ENCODE peak calls at places on chromosome 3, in four cellular contexts. N is psoas muscle, U is transverse colon, W is heart left ventricle. S is an unnamed sample.

GRCh38 chr3:14391033-14391432 is 11.4 kb upstream of the SLC6A6 start:
- DNase-seq in N (peak; percentile 87), U (no peak), W (no peak), S (no peak)

GRCh38 chr3:14435175-14436011 is 33.0 kb downstream of the SLC6A6 start:
- DNase-seq in N (no peak), U (no peak), W (no peak), S (no peak)

GRCh38 chr3:132788299-132788698 is 66.1 kb upstream of the NPHP3 start:
- DNase-seq in N (no peak), U (no peak), W (no peak), S (no peak)

GRCh38 chr3:128486692-128487537 is 6.1 kb downstream of the GATA2 start:
- DNase-seq in N (no peak), U (no peak), W (no peak), S (no peak)

GRCh38 chr3:145266368-145266767 is 894.6 kb downstream of the PLOD2 start:
- DNase-seq in N (no peak), U (no peak), W (no peak), S (no peak)

GRCh38 chr3:72135636-72136035 is 350.7 kb upstream of the PROK2 start:
- DNase-seq in N (no peak), U (no peak), W (no peak), S (no peak)

GRCh38 chr3:58419782-58420512 is 13.7 kb downstream of the PDHB start:
- DNase-seq in N (peak; percentile 79), U (peak; percentile 70), W (no peak), S (no peak)

GRCh38 chr3:195762611-195763247 is 42.0 kb downstream of the MUC20 start:
- DNase-seq in N (no peak), U (no peak), W (no peak), S (no peak)

GRCh38 chr3:138786788-138787276 is 47.9 kb downstream of the PIK3CB start:
- DNase-seq in N (no peak), U (no peak), W (no peak), S (no peak)

GRCh38 chr3:187101184-187102072 is 37.9 kb downstream of the RPL39L start:
- DNase-seq in N (peak; percentile 84), U (peak; percentile 77), W (peak; percentile 80), S (peak; percentile 76)

GRCh38 chr3:133112666-133113065 is 74.5 kb downstream of the TMEM108 start:
- DNase-seq in N (no peak), U (no peak), W (no peak), S (no peak)

GRCh38 chr3:144497452-144497851 is 525.8 kb downstream of the DIPK2A start:
- DNase-seq in N (no peak), U (no peak), W (no peak), S (no peak)

GRCh38 chr3:173893835-173894234 is 496.3 kb downstream of the NLGN1 start:
- DNase-seq in N (no peak), U (no peak), W (no peak), S (no peak)

GRCh38 chr3:140128217-140129137 is 193.5 kb downstream of the CLSTN2 start:
- DNase-seq in N (peak; percentile 63), U (peak; percentile 9), W (no peak), S (no peak)

GRCh38 chr3:146382386-146382785 is 87.0 kb downstream of the PLSCR2 start:
- DNase-seq in N (no peak), U (peak; percentile 41), W (no peak), S (no peak)

GRCh38 chr3:101702726-101703125 is 16.2 kb upstream of the RPL24 start:
- DNase-seq in N (no peak), U (no peak), W (no peak), S (no peak)

GRCh38 chr3:171984883-171985282 is 54.5 kb upstream of the FNDC3B start:
- DNase-seq in N (no peak), U (no peak), W (no peak), S (no peak)

GRCh38 chr3:178259703-178260102 is 276.5 kb upstream of the KCNMB2 start:
- DNase-seq in N (no peak), U (no peak), W (no peak), S (no peak)

GRCh38 chr3:48561045-48561736 is 2.4 kb downstream of the UCN2 start:
- DNase-seq in N (peak; percentile 74), U (peak; percentile 61), W (peak; percentile 77), S (no peak)

GRCh38 chr3:37712387-37712786 is 149.3 kb upstream of the CTDSPL start:
- DNase-seq in N (no peak), U (no peak), W (no peak), S (no peak)
- TF ChIP-seq CTCF in N (no peak), U (no peak), W (no peak), S (no peak)

GRCh38 chr3:36744770-36745169 is 19.6 kb downstream of the DCLK3 start:
- DNase-seq in N (no peak), U (no peak), W (no peak), S (no peak)

GRCh38 chr3:36756272-36756671 is 8.1 kb downstream of the DCLK3 start:
- DNase-seq in N (no peak), U (no peak), W (no peak), S (peak; percentile 16)

GRCh38 chr3:36750737-36751136 is 13.6 kb downstream of the DCLK3 start:
- DNase-seq in N (no peak), U (no peak), W (no peak), S (no peak)
- H3K27ac ChIP-seq in N (no peak overlapping the region), U (no peak overlapping the region), W (no peak overlapping the region), S (no peak overlapping the region)

GRCh38 chr3:129609591-129610169 is 3.2 kb upstream of the PLXND1 start:
- DNase-seq in N (no peak), U (no peak), W (no peak), S (no peak)

GRCh38 chr3:129608936-129609590 is 2.6 kb upstream of the PLXND1 start:
- DNase-seq in N (no peak), U (no peak), W (no peak), S (no peak)

GRCh38 chr3:129606522-129607390 is at the start of gene PLXND1:
- DNase-seq in N (peak; percentile 87), U (peak; percentile 59), W (peak; percentile 92), S (peak; percentile 78)

GRCh38 chr3:129607391-129608068 is 1.1 kb upstream of the PLXND1 start:
- DNase-seq in N (no peak), U (no peak), W (peak; percentile 75), S (no peak)

GRCh38 chr3:129608087-129608935 is 1.8 kb upstream of the PLXND1 start:
- DNase-seq in N (no peak), U (no peak), W (no peak), S (no peak)
- TF ChIP-seq CTCF in N (no peak), U (no peak), W (peak; percentile 13), S (peak; percentile 9)

GRCh38 chr3:170023165-170023564 is 14.6 kb upstream of the GPR160 start:
- DNase-seq in N (no peak), U (no peak), W (no peak), S (no peak)

GRCh38 chr3:170024581-170024980 is 13.2 kb upstream of the GPR160 start:
- DNase-seq in N (no peak), U (no peak), W (no peak), S (no peak)

GRCh38 chr3:170021083-170021482 is 16.7 kb upstream of the GPR160 start:
- DNase-seq in N (no peak), U (no peak), W (no peak), S (no peak)
- H3K27ac ChIP-seq in N (no peak overlapping the region), U (no peak overlapping the region), W (no peak overlapping the region), S (no peak overlapping the region)

GRCh38 chr3:168622795-168623194 is 527.1 kb upstream of the GOLIM4 start:
- DNase-seq in N (no peak), U (no peak), W (no peak), S (no peak)

GRCh38 chr3:168618827-168619226 is 523.1 kb upstream of the GOLIM4 start:
- DNase-seq in N (no peak), U (no peak), W (no peak), S (no peak)

GRCh38 chr3:168616901-168617300 is 521.2 kb upstream of the GOLIM4 start:
- DNase-seq in N (no peak), U (no peak), W (no peak), S (no peak)

GRCh38 chr3:168624195-168624594 is 528.5 kb upstream of the GOLIM4 start:
- DNase-seq in N (no peak), U (no peak), W (no peak), S (no peak)

GRCh38 chr3:168620854-168621253 is 525.1 kb upstream of the GOLIM4 start:
- DNase-seq in N (no peak), U (peak; percentile 9), W (no peak), S (no peak)
- TF ChIP-seq CTCF in N (no peak), U (peak; percentile 23), W (peak; percentile 48), S (no peak)